ENCODE peak calls at places on chromosomes 11 and 22, in seven cellular contexts. Z is HCT116, Y is IMR-90, E is H9, T is neural progenitor cell, O is kidney, I is mesenchymal stem cell. X is an unnamed sample.
A peak's percentile ranks its signal among the peaks of the same experiment; 100 is the strongest.

GRCh38 chr11:115964091-115964490 is 459.9 kb upstream of the CADM1 start:
- DNase-seq in Y (peak; percentile 35), O (no peak), T (no peak), Z (no peak), E (no peak), I (peak; percentile 12), X (no peak)

GRCh38 chr11:64385953-64386704 is 27.2 kb downstream of the RPS6KA4 start:
- DNase-seq in E (no peak), I (peak; percentile 69), T (no peak), Z (peak; percentile 38), Y (peak; percentile 35), O (no peak), X (peak; percentile 88)

GRCh38 chr11:3104961-3105790 is 48.0 kb upstream of the CARS1 start:
- DNase-seq in I (no peak), Y (no peak), O (peak; percentile 71), T (no peak), E (peak; percentile 18), Z (no peak), X (no peak)

GRCh38 chr11:32960553-32961164 is 55.0 kb upstream of the DEPDC7 start:
- DNase-seq in I (peak; percentile 63), T (peak; percentile 50), O (no peak), Y (peak; percentile 71), E (no peak), Z (peak; percentile 28), X (peak; percentile 69)

GRCh38 chr11:21988477-21988876 is 204.4 kb upstream of the ANO5 start:
- DNase-seq in T (no peak), I (no peak), Y (no peak), O (no peak), E (no peak), Z (no peak), X (no peak)

GRCh38 chr22:46237453-46238158 is 12.5 kb downstream of the CDPF1 start:
- DNase-seq in I (no peak), T (no peak), O (no peak), Z (no peak), Y (peak; percentile 31), E (no peak), X (no peak)

GRCh38 chr11:78768345-78768744 is 193.7 kb upstream of the NARS2 start:
- DNase-seq in I (no peak), Y (no peak), O (no peak), E (no peak), T (no peak), Z (no peak), X (no peak)

GRCh38 chr22:26669060-26669481 is 11.7 kb downstream of the MIAT start:
- DNase-seq in T (peak; percentile 47), Z (peak; percentile 62), I (peak; percentile 84), O (no peak), E (peak; percentile 76), Y (peak; percentile 63), X (peak; percentile 54)

GRCh38 chr22:26259510-26259909 is 90.2 kb downstream of the SEZ6L start:
- DNase-seq in Z (peak; percentile 0), T (peak; percentile 82), E (peak; percentile 70), Y (peak; percentile 8), I (no peak), O (no peak), X (peak; percentile 20)

GRCh38 chr11:66727883-66728759 is 895 bp downstream of the SPTBN2 start:
- DNase-seq in Z (no peak), Y (no peak), T (peak; percentile 81), E (no peak), I (no peak), O (no peak), X (no peak)

GRCh38 chr22:22666307-22667091 is 22.1 kb downstream of the GGTLC2 start:
- DNase-seq in T (peak; percentile 70), E (peak; percentile 71), O (no peak), Z (no peak), Y (peak; percentile 46), I (no peak), X (peak; percentile 65)

GRCh38 chr11:24093410-24093809 is 403.4 kb upstream of the LUZP2 start:
- DNase-seq in E (no peak), Y (no peak), O (no peak), Z (no peak), I (no peak), T (no peak), X (no peak)

GRCh38 chr11:117679464-117679863 is 117.6 kb downstream of the DSCAML1 start:
- DNase-seq in E (no peak), O (no peak), Z (no peak), Y (no peak), I (no peak), T (no peak), X (no peak)

GRCh38 chr11:88152381-88152780 is 22.9 kb downstream of the RAB38 start:
- DNase-seq in E (no peak), Y (peak; percentile 28), T (no peak), O (no peak), I (peak; percentile 45), Z (no peak), X (no peak)

GRCh38 chr11:104390696-104391095 is 226.7 kb upstream of the PDGFD start:
- DNase-seq in I (no peak), Y (peak; percentile 25), O (no peak), Z (no peak), E (no peak), T (peak; percentile 13), X (peak; percentile 25)

GRCh38 chr11:95097209-95097608 is 7.6 kb downstream of the ENDOD1 start:
- DNase-seq in Z (no peak), T (no peak), E (no peak), Y (no peak), I (no peak), O (no peak), X (no peak)

GRCh38 chr11:124716596-124716995 is 23.1 kb upstream of the NRGN start:
- DNase-seq in I (no peak), Z (no peak), T (no peak), Y (peak; percentile 27), E (no peak), O (no peak), X (peak; percentile 30)

GRCh38 chr11:74783241-74783871 is 34.7 kb downstream of the RNF169 start:
- DNase-seq in T (no peak), E (no peak), O (no peak), I (peak; percentile 66), Z (peak; percentile 8), Y (peak; percentile 76), X (peak; percentile 84)

GRCh38 chr11:134412508-134413333 is 679 bp upstream of the B3GAT1 start:
- DNase-seq in E (peak; percentile 60), Y (no peak), T (peak; percentile 85), I (no peak), O (no peak), Z (no peak), X (no peak)

GRCh38 chr11:70073881-70074371 is 4.2 kb upstream of the ANO1 start:
- DNase-seq in E (peak; percentile 38), Y (peak; percentile 73), T (no peak), O (no peak), Z (no peak), I (peak; percentile 5), X (peak; percentile 57)

GRCh38 chr11:134975866-134976265 is 563.8 kb upstream of the B3GAT1 start:
- DNase-seq in Y (no peak), Z (no peak), T (no peak), I (no peak), E (no peak), O (no peak), X (no peak)

DNA sequence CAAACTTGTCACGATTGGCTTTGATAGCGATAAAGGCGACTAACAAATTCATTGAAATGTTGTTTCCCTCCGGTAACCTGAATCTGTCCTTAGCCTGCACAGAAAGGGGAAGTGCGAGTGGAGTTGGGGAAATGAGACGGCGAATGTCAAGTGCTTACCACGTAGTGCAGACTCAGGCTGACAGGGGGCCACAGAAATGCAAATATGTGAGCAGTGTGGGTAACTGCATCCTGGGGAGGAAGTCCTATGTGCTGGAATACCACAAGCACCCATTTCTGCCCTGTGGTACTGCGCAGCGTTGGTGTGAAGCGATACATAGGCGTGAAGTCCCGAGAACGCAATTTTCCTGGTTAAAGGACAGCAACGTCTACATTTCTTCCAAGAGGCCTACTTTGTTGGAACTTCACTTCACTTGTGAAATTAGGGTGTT is 869 bp upstream of the EIF4ENIF1 start:
- DNase-seq in Z (peak; percentile 22), E (peak; percentile 39), O (no peak), Y (peak; percentile 79), T (peak; percentile 43), I (peak; percentile 88), X (peak; percentile 51)
- H3K9ac ChIP-seq in Z (peak overlapping the region; percentile 80), E (peak overlapping the region; percentile 13), O (peak overlapping the region; percentile 91), Y (peak overlapping the region; percentile 83), T (no peak overlapping the region), I (peak overlapping the region; percentile 92), X (peak overlapping the region; percentile 86)

DNA sequence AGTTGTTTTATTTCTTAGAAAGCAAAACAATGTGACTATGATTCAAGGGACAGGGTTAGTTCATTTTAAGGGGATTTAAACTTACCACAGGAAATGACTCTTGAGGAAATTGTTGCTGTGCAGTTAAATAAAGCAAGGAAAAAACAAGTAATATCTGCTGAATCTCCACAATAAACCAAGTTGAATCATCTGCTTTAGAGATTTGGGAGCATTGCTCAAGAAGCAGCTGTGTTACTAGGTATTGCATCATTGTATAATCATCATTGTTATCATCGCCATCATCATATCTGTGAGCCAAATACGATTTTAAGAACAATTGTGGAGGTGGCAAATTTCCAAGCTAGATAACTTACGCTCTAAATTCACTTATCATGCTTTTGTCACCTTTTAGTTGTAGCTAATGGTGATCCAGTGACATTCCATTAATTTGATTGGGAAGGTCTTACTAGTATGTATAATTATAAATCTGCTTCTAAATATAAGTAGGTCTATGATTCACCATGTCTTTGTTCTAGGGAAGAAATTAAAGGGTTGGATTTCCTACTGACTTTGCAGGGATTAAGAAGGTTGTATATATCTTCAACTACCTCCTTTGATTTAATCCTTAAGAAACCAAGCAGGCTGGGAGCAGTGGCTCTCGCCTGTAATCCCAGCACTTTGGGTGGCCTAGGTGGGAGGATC is 19.9 kb downstream of the MMP10 start:
- DNase-seq in E (no peak), Y (peak; percentile 98), Z (peak; percentile 41), I (peak; percentile 97), O (no peak), T (no peak), X (peak; percentile 97)
- H3K9ac ChIP-seq in E (no peak overlapping the region), Y (no peak overlapping the region), Z (no peak overlapping the region), I (peak overlapping the region; percentile 77), O (no peak overlapping the region), T (no peak overlapping the region), X (no peak overlapping the region)

GRCh38 chr11:68935066-68935465 is 31.4 kb downstream of the IGHMBP2 start:
- DNase-seq in E (no peak), O (peak; percentile 63), T (no peak), Z (no peak), I (no peak), Y (no peak), X (no peak)
- H3K9ac ChIP-seq in E (no peak overlapping the region), O (no peak overlapping the region), T (no peak overlapping the region), Z (no peak overlapping the region), I (no peak overlapping the region), Y (no peak overlapping the region), X (no peak overlapping the region)

GRCh38 chr22:28917747-28918543 is 34.6 kb downstream of the ZNRF3 start:
- DNase-seq in O (no peak), Y (peak; percentile 31), E (no peak), I (peak; percentile 66), Z (peak; percentile 74), T (peak; percentile 79), X (no peak)
- H3K9ac ChIP-seq in O (peak overlapping the region; percentile 38), Y (no peak overlapping the region), E (no peak overlapping the region), I (no peak overlapping the region), Z (peak overlapping the region; percentile 31), T (no peak overlapping the region), X (no peak overlapping the region)

GRCh38 chr11:128733440-128734115 is 39.7 kb downstream of the FLI1 start:
- DNase-seq in O (no peak), Y (peak; percentile 66), T (peak; percentile 81), I (peak; percentile 60), E (peak; percentile 87), Z (no peak), X (no peak)
- H3K9ac ChIP-seq in O (no peak overlapping the region), Y (no peak overlapping the region), T (no peak overlapping the region), I (no peak overlapping the region), E (no peak overlapping the region), Z (no peak overlapping the region), X (no peak overlapping the region)

X was measured in PC-3.